ENCODE peak calls at places on chromosomes 3 and 15, in six cellular contexts. One of them, this sample, is unnamed.

GRCh38 chr3:62110801-62111200 is 262.5 kb downstream of the FEZF2 start:
- DNase-seq in adrenal gland: no peak
- DNase-seq in activated CD8-positive, alpha-beta memory T cell treated with anti-CD3 and anti-CD28 coated beads for 1 hour: no peak
- DNase-seq in cardiac muscle cell: peak
- DNase-seq in AG10803: peak
- DNase-seq in left colon: no peak
- DNase-seq in this sample: no peak

GRCh38 chr3:18208856-18209255 is 216.3 kb downstream of the SATB1 start:
- DNase-seq in AG10803: no peak
- DNase-seq in cardiac muscle cell: no peak
- DNase-seq in left colon: no peak
- DNase-seq in activated CD8-positive, alpha-beta memory T cell treated with anti-CD3 and anti-CD28 coated beads for 1 hour: no peak
- DNase-seq in adrenal gland: no peak
- DNase-seq in this sample: no peak

GRCh38 chr3:33980252-33980651 is 181.8 kb downstream of the PDCD6IP start:
- DNase-seq in AG10803: peak
- DNase-seq in left colon: no peak
- DNase-seq in activated CD8-positive, alpha-beta memory T cell treated with anti-CD3 and anti-CD28 coated beads for 1 hour: no peak
- DNase-seq in cardiac muscle cell: peak
- DNase-seq in adrenal gland: no peak
- DNase-seq in this sample: no peak

GRCh38 chr15:45522931-45523331 is 376 bp upstream of the SLC30A4 start:
- DNase-seq in cardiac muscle cell: no peak
- DNase-seq in AG10803: peak
- DNase-seq in left colon: peak
- DNase-seq in adrenal gland: peak
- DNase-seq in activated CD8-positive, alpha-beta memory T cell treated with anti-CD3 and anti-CD28 coated beads for 1 hour: no peak
- DNase-seq in this sample: no peak

GRCh38 chr3:64207289-64208086 is 17.8 kb downstream of the PRICKLE2 start:
- DNase-seq in adrenal gland: no peak
- DNase-seq in activated CD8-positive, alpha-beta memory T cell treated with anti-CD3 and anti-CD28 coated beads for 1 hour: no peak
- DNase-seq in AG10803: peak
- DNase-seq in left colon: no peak
- DNase-seq in cardiac muscle cell: peak
- DNase-seq in this sample: no peak

GRCh38 chr3:72273615-72274014 is 488.7 kb upstream of the PROK2 start:
- DNase-seq in AG10803: peak
- DNase-seq in activated CD8-positive, alpha-beta memory T cell treated with anti-CD3 and anti-CD28 coated beads for 1 hour: no peak
- DNase-seq in cardiac muscle cell: peak
- DNase-seq in left colon: no peak
- DNase-seq in adrenal gland: no peak
- DNase-seq in this sample: no peak

GRCh38 chr3:23452408-23452807 is 249.3 kb downstream of the UBE2E2 start:
- DNase-seq in activated CD8-positive, alpha-beta memory T cell treated with anti-CD3 and anti-CD28 coated beads for 1 hour: no peak
- DNase-seq in cardiac muscle cell: no peak
- DNase-seq in left colon: no peak
- DNase-seq in adrenal gland: no peak
- DNase-seq in AG10803: no peak
- DNase-seq in this sample: no peak

GRCh38 chr3:159536876-159537275 is 451.8 kb upstream of the IL12A start:
- DNase-seq in left colon: no peak
- DNase-seq in adrenal gland: no peak
- DNase-seq in activated CD8-positive, alpha-beta memory T cell treated with anti-CD3 and anti-CD28 coated beads for 1 hour: no peak
- DNase-seq in AG10803: no peak
- DNase-seq in cardiac muscle cell: no peak
- DNase-seq in this sample: no peak

GRCh38 chr15:69881310-69881660 is 216.4 kb downstream of the TLE3 start:
- DNase-seq in AG10803: no peak
- DNase-seq in left colon: no peak
- DNase-seq in cardiac muscle cell: no peak
- DNase-seq in activated CD8-positive, alpha-beta memory T cell treated with anti-CD3 and anti-CD28 coated beads for 1 hour: no peak
- DNase-seq in adrenal gland: no peak
- DNase-seq in this sample: no peak

GRCh38 chr15:81256916-81257315 is 60.2 kb downstream of the IL16 start:
- DNase-seq in activated CD8-positive, alpha-beta memory T cell treated with anti-CD3 and anti-CD28 coated beads for 1 hour: no peak
- DNase-seq in left colon: no peak
- DNase-seq in AG10803: peak
- DNase-seq in cardiac muscle cell: peak
- DNase-seq in adrenal gland: no peak
- DNase-seq in this sample: no peak

GRCh38 chr15:92528736-92529135 is 126.8 kb downstream of the FAM174B start:
- DNase-seq in cardiac muscle cell: peak
- DNase-seq in activated CD8-positive, alpha-beta memory T cell treated with anti-CD3 and anti-CD28 coated beads for 1 hour: no peak
- DNase-seq in adrenal gland: no peak
- DNase-seq in left colon: no peak
- DNase-seq in AG10803: peak
- DNase-seq in this sample: no peak

GRCh38 chr15:100879461-100880138 is at the start of gene ALDH1A3:
- DNase-seq in cardiac muscle cell: peak
- DNase-seq in left colon: no peak
- DNase-seq in activated CD8-positive, alpha-beta memory T cell treated with anti-CD3 and anti-CD28 coated beads for 1 hour: no peak
- DNase-seq in adrenal gland: no peak
- DNase-seq in AG10803: peak
- DNase-seq in this sample: no peak

GRCh38 chr3:55440406-55440708 is 46.7 kb downstream of the WNT5A start:
- DNase-seq in adrenal gland: no peak
- DNase-seq in left colon: no peak
- DNase-seq in activated CD8-positive, alpha-beta memory T cell treated with anti-CD3 and anti-CD28 coated beads for 1 hour: no peak
- DNase-seq in cardiac muscle cell: no peak
- DNase-seq in AG10803: peak
- DNase-seq in this sample: no peak

GRCh38 chr3:140134231-140134630 is 199.2 kb downstream of the CLSTN2 start:
- DNase-seq in AG10803: no peak
- DNase-seq in activated CD8-positive, alpha-beta memory T cell treated with anti-CD3 and anti-CD28 coated beads for 1 hour: no peak
- DNase-seq in cardiac muscle cell: no peak
- DNase-seq in left colon: no peak
- DNase-seq in adrenal gland: no peak
- DNase-seq in this sample: no peak

GRCh38 chr3:137792633-137793271 is 28.6 kb downstream of the SOX14 start:
- DNase-seq in activated CD8-positive, alpha-beta memory T cell treated with anti-CD3 and anti-CD28 coated beads for 1 hour: no peak
- DNase-seq in cardiac muscle cell: peak
- DNase-seq in adrenal gland: no peak
- DNase-seq in left colon: no peak
- DNase-seq in AG10803: peak
- DNase-seq in this sample: no peak

GRCh38 chr3:66036586-66037061 is 2.1 kb downstream of the MAGI1 start:
- DNase-seq in activated CD8-positive, alpha-beta memory T cell treated with anti-CD3 and anti-CD28 coated beads for 1 hour: no peak
- DNase-seq in cardiac muscle cell: peak
- DNase-seq in left colon: no peak
- DNase-seq in adrenal gland: no peak
- DNase-seq in AG10803: no peak
- DNase-seq in this sample: peak

GRCh38 chr3:53350652-53351051 is 3.3 kb upstream of the DCP1A start:
- DNase-seq in AG10803: no peak
- DNase-seq in activated CD8-positive, alpha-beta memory T cell treated with anti-CD3 and anti-CD28 coated beads for 1 hour: no peak
- DNase-seq in cardiac muscle cell: peak
- DNase-seq in left colon: peak
- DNase-seq in adrenal gland: no peak
- DNase-seq in this sample: no peak

GRCh38 chr3:107604057-107604802 is 81.5 kb downstream of the BBX start:
- DNase-seq in AG10803: peak
- DNase-seq in adrenal gland: no peak
- DNase-seq in activated CD8-positive, alpha-beta memory T cell treated with anti-CD3 and anti-CD28 coated beads for 1 hour: no peak
- DNase-seq in cardiac muscle cell: peak
- DNase-seq in left colon: no peak
- DNase-seq in this sample: no peak

GRCh38 chr3:128133273-128133883 is 9.8 kb upstream of the RUVBL1 start:
- DNase-seq in cardiac muscle cell: peak
- DNase-seq in left colon: no peak
- DNase-seq in adrenal gland: peak
- DNase-seq in activated CD8-positive, alpha-beta memory T cell treated with anti-CD3 and anti-CD28 coated beads for 1 hour: no peak
- DNase-seq in AG10803: peak
- DNase-seq in this sample: no peak

GRCh38 chr15:57017024-57017423 is 98.6 kb downstream of the TCF12 start:
- DNase-seq in adrenal gland: no peak
- DNase-seq in AG10803: no peak
- DNase-seq in activated CD8-positive, alpha-beta memory T cell treated with anti-CD3 and anti-CD28 coated beads for 1 hour: no peak
- DNase-seq in left colon: no peak
- DNase-seq in cardiac muscle cell: peak
- DNase-seq in this sample: no peak

GRCh38 chr3:61662861-61663260 is 101.5 kb downstream of the PTPRG start:
- DNase-seq in adrenal gland: no peak
- DNase-seq in cardiac muscle cell: no peak
- DNase-seq in left colon: no peak
- DNase-seq in activated CD8-positive, alpha-beta memory T cell treated with anti-CD3 and anti-CD28 coated beads for 1 hour: no peak
- DNase-seq in AG10803: no peak
- DNase-seq in this sample: no peak

GRCh38 chr15:25022233-25022632 is 67.4 kb downstream of the SNRPN start:
- DNase-seq in AG10803: peak
- DNase-seq in adrenal gland: no peak
- DNase-seq in activated CD8-positive, alpha-beta memory T cell treated with anti-CD3 and anti-CD28 coated beads for 1 hour: no peak
- DNase-seq in left colon: no peak
- DNase-seq in cardiac muscle cell: peak
- DNase-seq in this sample: no peak

GRCh38 chr15:89492111-89492641 is 4.2 kb downstream of the RHCG start:
- DNase-seq in adrenal gland: no peak
- DNase-seq in AG10803: no peak
- DNase-seq in activated CD8-positive, alpha-beta memory T cell treated with anti-CD3 and anti-CD28 coated beads for 1 hour: no peak
- DNase-seq in left colon: no peak
- DNase-seq in cardiac muscle cell: no peak
- DNase-seq in this sample: no peak

GRCh38 chr3:66110840-66111239 is 72.1 kb upstream of the MAGI1 start:
- DNase-seq in cardiac muscle cell: peak
- DNase-seq in AG10803: no peak
- DNase-seq in left colon: no peak
- DNase-seq in activated CD8-positive, alpha-beta memory T cell treated with anti-CD3 and anti-CD28 coated beads for 1 hour: no peak
- DNase-seq in adrenal gland: no peak
- DNase-seq in this sample: no peak

GRCh38 chr15:64916365-64916764 is 4.7 kb downstream of the ANKDD1A start:
- DNase-seq in activated CD8-positive, alpha-beta memory T cell treated with anti-CD3 and anti-CD28 coated beads for 1 hour: no peak
- DNase-seq in left colon: no peak
- DNase-seq in cardiac muscle cell: no peak
- DNase-seq in AG10803: no peak
- DNase-seq in adrenal gland: no peak
- DNase-seq in this sample: no peak

GRCh38 chr3:169510378-169510777 is 153.1 kb downstream of the MECOM start:
- DNase-seq in AG10803: no peak
- DNase-seq in left colon: no peak
- DNase-seq in adrenal gland: peak
- DNase-seq in cardiac muscle cell: no peak
- DNase-seq in activated CD8-positive, alpha-beta memory T cell treated with anti-CD3 and anti-CD28 coated beads for 1 hour: no peak
- DNase-seq in this sample: no peak

GRCh38 chr3:100882571-100882981 is 110.6 kb downstream of the ABI3BP start:
- DNase-seq in activated CD8-positive, alpha-beta memory T cell treated with anti-CD3 and anti-CD28 coated beads for 1 hour: no peak
- DNase-seq in AG10803: peak
- DNase-seq in left colon: no peak
- DNase-seq in adrenal gland: no peak
- DNase-seq in cardiac muscle cell: peak
- DNase-seq in this sample: no peak

GRCh38 chr3:53518495-53518981 is 24.1 kb downstream of the CACNA1D start:
- DNase-seq in AG10803: peak
- DNase-seq in activated CD8-positive, alpha-beta memory T cell treated with anti-CD3 and anti-CD28 coated beads for 1 hour: no peak
- DNase-seq in cardiac muscle cell: peak
- DNase-seq in left colon: no peak
- DNase-seq in adrenal gland: no peak
- DNase-seq in this sample: no peak

GRCh38 chr3:147939425-147940196 is 530.4 kb downstream of the ZIC1 start:
- DNase-seq in AG10803: no peak
- DNase-seq in cardiac muscle cell: no peak
- DNase-seq in activated CD8-positive, alpha-beta memory T cell treated with anti-CD3 and anti-CD28 coated beads for 1 hour: no peak
- DNase-seq in left colon: no peak
- DNase-seq in adrenal gland: no peak
- DNase-seq in this sample: no peak

GRCh38 chr3:186079925-186080324 is 29.0 kb downstream of the ETV5 start:
- DNase-seq in AG10803: no peak
- DNase-seq in adrenal gland: peak
- DNase-seq in left colon: no peak
- DNase-seq in activated CD8-positive, alpha-beta memory T cell treated with anti-CD3 and anti-CD28 coated beads for 1 hour: no peak
- DNase-seq in cardiac muscle cell: no peak
- DNase-seq in this sample: no peak

GRCh38 chr15:48186271-48186670 is 5.2 kb upstream of the CTXN2 start:
- DNase-seq in AG10803: no peak
- DNase-seq in cardiac muscle cell: no peak
- DNase-seq in adrenal gland: no peak
- DNase-seq in activated CD8-positive, alpha-beta memory T cell treated with anti-CD3 and anti-CD28 coated beads for 1 hour: no peak
- DNase-seq in left colon: no peak
- DNase-seq in this sample: no peak

GRCh38 chr3:45010718-45011355 is 15.3 kb upstream of the CLEC3B start:
- DNase-seq in cardiac muscle cell: peak
- DNase-seq in left colon: no peak
- DNase-seq in AG10803: peak
- DNase-seq in activated CD8-positive, alpha-beta memory T cell treated with anti-CD3 and anti-CD28 coated beads for 1 hour: no peak
- DNase-seq in adrenal gland: no peak
- DNase-seq in this sample: no peak

GRCh38 chr3:11057655-11058054 is 65.1 kb downstream of the SLC6A1 start:
- DNase-seq in left colon: no peak
- DNase-seq in AG10803: no peak
- DNase-seq in activated CD8-positive, alpha-beta memory T cell treated with anti-CD3 and anti-CD28 coated beads for 1 hour: no peak
- DNase-seq in cardiac muscle cell: no peak
- DNase-seq in adrenal gland: no peak
- DNase-seq in this sample: no peak

GRCh38 chr3:189836795-189837194 is 205.6 kb downstream of the TP63 start:
- DNase-seq in cardiac muscle cell: no peak
- DNase-seq in activated CD8-positive, alpha-beta memory T cell treated with anti-CD3 and anti-CD28 coated beads for 1 hour: no peak
- DNase-seq in adrenal gland: no peak
- DNase-seq in AG10803: no peak
- DNase-seq in left colon: no peak
- DNase-seq in this sample: no peak

This sample was measured in heart left ventricle.